ENCODE peak calls at places on chromosomes 13 and 19, in seven cellular contexts. I is AG09309; R is Daoy; E is GM20000; T is stimulated activated CD4-positive, alpha-beta T cell treated with anti-CD3 and anti-CD28 coated beads, TNF-alpha, amount 100 ng/mL, for 1 hour; A is Panc1; H is amniotic stem cell. L is an unnamed sample.

GRCh38 chr13:46232281-46232680 is 20.6 kb downstream of the LRRC63 start:
- DNase-seq in A (no peak), H (no peak), I (no peak), T (no peak), R (no peak), E (no peak), L (peak)

GRCh38 chr19:4694211-4694987 is 24.3 kb upstream of the MYDGF start:
- DNase-seq in I (peak), T (no peak), A (peak), E (no peak), H (no peak), R (peak), L (peak)

GRCh38 chr13:101149735-101150380 is 266.4 kb downstream of the NALCN start:
- DNase-seq in R (peak), H (no peak), A (no peak), T (no peak), I (no peak), E (no peak), L (peak)

GRCh38 chr13:95087746-95088305 is 213.4 kb downstream of the ABCC4 start:
- DNase-seq in T (no peak), I (no peak), E (no peak), R (peak), H (no peak), A (no peak), L (peak)

GRCh38 chr13:101795025-101795424 is 342.6 kb downstream of the ITGBL1 start:
- DNase-seq in A (no peak), E (no peak), I (no peak), R (no peak), T (no peak), H (no peak), L (no peak)

GRCh38 chr19:39321832-39322176 is 1.1 kb upstream of the LRFN1 start:
- DNase-seq in E (no peak), T (no peak), A (no peak), H (no peak), R (no peak), I (no peak), L (no peak)

GRCh38 chr19:5693195-5694166 is 3.4 kb downstream of the RPL36 start:
- DNase-seq in A (no peak), T (no peak), H (no peak), I (no peak), E (no peak), R (no peak), L (no peak)

GRCh38 chr19:5621945-5622464 is 571 bp downstream of the SAFB2 start:
- DNase-seq in E (no peak), A (no peak), H (no peak), T (no peak), R (peak), I (no peak), L (peak)

GRCh38 chr13:31154939-31155338 is 6.8 kb downstream of the HSPH1 start:
- DNase-seq in A (no peak), I (no peak), E (no peak), R (no peak), H (no peak), T (no peak), L (no peak)

GRCh38 chr19:31113250-31113685 is 236.0 kb downstream of the TSHZ3 start:
- DNase-seq in H (no peak), T (no peak), R (no peak), E (no peak), I (peak), A (peak), L (peak)

GRCh38 chr13:100128838-100129237 is 39.9 kb downstream of the PCCA start:
- DNase-seq in E (no peak), A (no peak), T (no peak), I (no peak), R (no peak), H (no peak), L (no peak)

GRCh38 chr19:51695702-51696315 is 2.7 kb downstream of the SPACA6 start:
- DNase-seq in E (no peak), H (no peak), A (no peak), T (no peak), I (no peak), R (no peak), L (no peak)

GRCh38 chr13:50244913-50245574 is 229.8 kb downstream of the KCNRG start:
- DNase-seq in R (peak), I (peak), H (peak), E (peak), A (peak), T (peak), L (peak)

GRCh38 chr13:109200556-109200955 is 571.1 kb downstream of the MYO16 start:
- DNase-seq in T (no peak), E (no peak), R (no peak), A (no peak), I (no peak), H (no peak), L (peak)

L was measured in A172.